ENCODE peak calls at places on chromosomes 4 and X, in nine cellular contexts. Q is cardiac fibroblast, Z is Peyer's patch, V is fibroblast of pulmonary artery, A is cardiac muscle cell, S is endodermal cell, B is neural progenitor cell, Y is hepatocyte, W is MM.1S. X is an unnamed sample.

GRCh38 chr4:10157478-10158354 is 41.1 kb upstream of the WDR1 start:
- DNase-seq in B (peak; percentile 81), S (peak; percentile 78), Z (no peak), Y (peak; percentile 88), W (peak; percentile 53), A (peak; percentile 74), Q (peak; percentile 91), V (peak; percentile 93), X (peak; percentile 71)

GRCh38 chr4:60314367-60314766 is 885.8 kb upstream of the ADGRL3 start:
- DNase-seq in W (no peak), S (no peak), Q (no peak), B (no peak), A (no peak), Z (no peak), Y (no peak), V (no peak), X (no peak)

GRCh38 chr4:85807247-85807915 is 332.4 kb downstream of the ARHGAP24 start:
- DNase-seq in Q (peak; percentile 96), S (no peak), W (no peak), A (no peak), Y (no peak), V (peak; percentile 97), Z (no peak), B (no peak), X (no peak)

GRCh38 chrX:15738686-15739016 is 581 bp downstream of the CA5B start:
- DNase-seq in Y (no peak), Z (no peak), V (no peak), S (no peak), Q (no peak), A (no peak), W (no peak), B (no peak), X (no peak)

GRCh38 chr4:176309046-176309445 is 10.7 kb upstream of the SPCS3 start:
- DNase-seq in Y (no peak), V (no peak), A (no peak), S (no peak), Q (no peak), W (peak; percentile 90), B (no peak), Z (no peak), X (no peak)

GRCh38 chr4:67152976-67153375 is 392.3 kb downstream of the CENPC start:
- DNase-seq in S (no peak), Q (no peak), Y (no peak), Z (no peak), W (no peak), B (no peak), V (no peak), A (no peak), X (no peak)

GRCh38 chrX:101958139-101958538 is 26.3 kb upstream of the ZMAT1 start:
- DNase-seq in S (no peak), Z (no peak), V (no peak), B (no peak), Q (no peak), W (no peak), Y (peak; percentile 6), A (no peak), X (peak; percentile 44)

GRCh38 chrX:9340619-9341304 is 124.1 kb upstream of the TBL1X start:
- DNase-seq in Q (peak; percentile 75), W (peak; percentile 50), V (peak; percentile 76), Y (peak; percentile 21), B (peak; percentile 27), S (peak; percentile 64), A (no peak), Z (no peak), X (peak; percentile 31)

GRCh38 chr4:51960486-51960885 is 59.7 kb downstream of the LRRC66 start:
- DNase-seq in Z (no peak), Y (no peak), S (no peak), B (no peak), Q (no peak), A (no peak), V (no peak), W (no peak), X (no peak)

GRCh38 chr4:55475394-55476243 is 71.1 kb downstream of the CLOCK start:
- DNase-seq in S (no peak), Q (peak; percentile 55), W (no peak), A (no peak), V (peak; percentile 66), B (no peak), Y (no peak), Z (no peak), X (peak; percentile 64)

GRCh38 chr4:42632653-42633382 is 24.1 kb downstream of the ATP8A1 start:
- DNase-seq in B (no peak), S (no peak), A (no peak), Y (no peak), Q (no peak), Z (no peak), V (no peak), W (no peak), X (no peak)

GRCh38 chrX:7522860-7523259 is 320.1 kb upstream of the VCX start:
- DNase-seq in Q (no peak), W (no peak), S (no peak), V (no peak), Z (no peak), A (no peak), Y (no peak), B (no peak), X (no peak)

GRCh38 chrX:10189317-10190268 is 32.8 kb downstream of the CLCN4 start:
- DNase-seq in W (peak; percentile 55), A (peak; percentile 76), S (peak; percentile 93), V (peak; percentile 72), B (peak; percentile 74), Y (peak; percentile 84), Q (peak; percentile 67), Z (peak; percentile 65), X (peak; percentile 31)

GRCh38 chr4:105970371-105970770 is 75.1 kb downstream of the NPNT start:
- DNase-seq in Y (no peak), S (no peak), V (no peak), W (no peak), Z (no peak), B (no peak), A (no peak), Q (no peak), X (no peak)

GRCh38 chrX:71974916-71975315 is 64.3 kb downstream of the NHSL2 start:
- DNase-seq in W (no peak), S (no peak), B (no peak), V (no peak), Y (no peak), A (no peak), Z (no peak), Q (no peak), X (no peak)

GRCh38 chr4:68141852-68142251 is 12.2 kb upstream of the TMPRSS11F start:
- DNase-seq in V (no peak), B (no peak), Q (no peak), S (no peak), Z (no peak), W (no peak), Y (no peak), A (no peak), X (no peak)

DNA sequence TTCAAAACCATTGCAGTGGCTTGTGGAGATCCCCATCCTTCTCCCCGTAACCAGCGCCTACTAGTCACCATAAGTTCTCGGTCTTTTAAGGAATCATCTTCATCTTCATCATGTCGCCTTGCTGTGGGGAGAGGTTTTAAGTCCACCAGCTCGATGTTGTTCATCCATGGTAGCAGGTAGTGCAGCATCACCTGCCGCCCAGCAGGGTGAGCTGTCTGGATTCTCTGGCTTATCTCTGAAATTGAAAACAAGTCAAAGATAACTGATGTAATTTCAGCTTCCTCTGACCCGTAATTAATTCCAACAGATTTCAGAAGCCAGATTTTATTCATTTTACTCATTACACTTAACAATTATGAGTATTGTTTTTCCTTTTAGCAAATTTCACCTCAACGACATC is 67.4 kb downstream of the ZAR1 start:
- DNase-seq in S (peak; percentile 62), V (peak; percentile 13), Q (no peak), Z (no peak), A (no peak), B (no peak), Y (no peak), W (no peak), X (no peak)
- TF ChIP-seq CTCF in S (peak; percentile 72), V (peak; percentile 18), Q (peak; percentile 20), Z (no peak), A (peak; percentile 16), B (peak; percentile 43), Y (peak; percentile 19), W (peak; percentile 33), X (peak; percentile 61)

DNA sequence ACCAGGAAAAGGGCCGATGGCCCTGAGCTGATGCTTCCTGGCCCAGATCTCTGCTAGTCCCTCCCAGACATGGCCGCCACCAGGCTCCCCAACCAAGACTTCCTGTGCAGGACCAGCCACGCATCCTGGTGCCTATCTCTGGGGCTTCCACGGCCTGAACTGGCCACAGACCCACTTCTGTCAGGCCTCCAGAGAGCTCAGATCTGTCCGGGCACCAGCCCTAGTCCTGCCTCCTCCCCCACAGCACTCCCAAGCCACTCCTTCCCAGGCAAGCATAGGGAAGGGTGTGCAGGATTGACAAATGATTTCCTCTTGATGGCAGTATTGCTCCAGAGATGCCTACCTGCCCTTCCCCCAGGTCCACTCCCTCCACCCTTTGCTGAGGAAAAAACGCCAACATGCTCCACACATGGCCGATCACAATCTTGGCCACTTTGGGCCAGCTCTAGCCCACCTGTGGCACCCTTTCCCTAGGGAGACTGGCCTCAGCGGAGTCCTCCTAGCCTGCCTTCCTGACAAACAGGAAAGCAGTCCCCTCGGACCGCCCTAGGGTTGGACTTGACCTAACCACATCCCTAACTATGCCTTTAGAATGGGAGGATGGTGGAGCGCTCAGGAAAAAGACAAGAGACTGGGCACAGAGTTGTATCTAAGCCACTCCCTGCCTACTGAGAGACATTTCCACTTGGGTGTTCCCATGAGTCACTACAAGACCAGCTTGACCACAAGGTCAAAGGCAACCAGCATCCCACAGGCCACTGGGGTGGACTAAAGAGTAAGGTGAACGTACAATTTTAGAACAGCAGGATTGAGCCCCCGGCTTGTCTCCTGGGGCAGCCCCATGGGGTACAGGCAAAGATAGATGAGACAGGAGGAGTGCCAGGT is 277.5 kb upstream of the AGTR2 start:
- DNase-seq in B (peak; percentile 62), W (peak; percentile 44), V (peak; percentile 21), Y (no peak), Q (peak; percentile 24), Z (peak; percentile 66), A (peak; percentile 15), S (peak; percentile 86), X (no peak)
- TF ChIP-seq CTCF in B (peak; percentile 51), W (peak; percentile 30), V (no peak), Y (no peak), Q (no peak), Z (no peak), A (no peak), S (peak; percentile 79), X (no peak)

GRCh38 chr4:109440948-109441347 is 7.3 kb downstream of the SEC24B start:
- DNase-seq in Y (no peak), Z (no peak), W (no peak), V (peak; percentile 27), S (no peak), B (no peak), A (no peak), Q (peak; percentile 25), X (no peak)

GRCh38 chr4:109441858-109442480 is 8.4 kb downstream of the SEC24B start:
- DNase-seq in W (no peak), V (no peak), Y (no peak), Q (no peak), Z (no peak), A (no peak), S (no peak), B (no peak), X (peak; percentile 12)

GRCh38 chr4:109444182-109444844 is 10.7 kb downstream of the SEC24B start:
- DNase-seq in A (no peak), W (no peak), Q (no peak), S (no peak), V (no peak), B (no peak), Y (no peak), Z (no peak), X (no peak)
- TF ChIP-seq CTCF in A (no peak), W (no peak), Q (no peak), S (no peak), V (no peak), B (no peak), Y (no peak), Z (no peak), X (no peak)

GRCh38 chr4:127997534-127998388 is 32.6 kb downstream of the ABHD18 start:
- DNase-seq in S (no peak), B (no peak), Q (peak; percentile 59), W (peak; percentile 28), Y (no peak), Z (no peak), V (peak; percentile 64), A (peak; percentile 14), X (peak; percentile 32)
- TF ChIP-seq CTCF in S (peak; percentile 27), B (peak; percentile 4), Q (peak; percentile 31), W (peak; percentile 12), Y (no peak), Z (no peak), V (peak; percentile 36), A (peak; percentile 27), X (peak; percentile 27)